ENCODE peak calls at places on chromosome 22, in seven cellular contexts. H, O, T, V, W, Z and C are unnamed samples.

GRCh38 chr22:49214976-49215375 is 612.7 kb downstream of the BRD1 start:
- DNase-seq in H (no peak), O (no peak), T (no peak), V (no peak), W (no peak), Z (no peak), C (no peak)

GRCh38 chr22:26846645-26847044 is 189.3 kb downstream of the MIAT start:
- DNase-seq in H (peak), O (peak), T (no peak), V (no peak), W (no peak), Z (no peak), C (no peak)

GRCh38 chr22:37222440-37222971 is 10.2 kb upstream of the SSTR3 start:
- DNase-seq in H (peak), O (no peak), T (no peak), V (no peak), W (no peak), Z (no peak), C (no peak)

GRCh38 chr22:45757068-45757467 is 85.4 kb downstream of the ATXN10 start:
- DNase-seq in H (no peak), O (no peak), T (no peak), V (no peak), W (no peak), Z (peak), C (peak)

GRCh38 chr22:38951734-38952133 is 5.7 kb upstream of the APOBEC3A start:
- DNase-seq in H (no peak), O (no peak), T (no peak), V (no peak), W (no peak), Z (no peak), C (no peak)

GRCh38 chr22:46290843-46291785 is 5.6 kb upstream of the GTSE1 start:
- DNase-seq in H (no peak), O (no peak), T (no peak), V (no peak), W (no peak), Z (no peak), C (no peak)

GRCh38 chr22:36329217-36330078 is 58.3 kb downstream of the MYH9 start:
- DNase-seq in H (peak), O (peak), T (peak), V (peak), W (peak), Z (peak), C (peak)

GRCh38 chr22:39947488-39948216 is 12.5 kb upstream of the TMA7B start:
- DNase-seq in H (no peak), O (no peak), T (no peak), V (no peak), W (no peak), Z (no peak), C (no peak)

GRCh38 chr22:47442821-47443220 is 680.4 kb downstream of the TBC1D22A start:
- DNase-seq in H (no peak), O (no peak), T (no peak), V (no peak), W (no peak), Z (no peak), C (no peak)

GRCh38 chr22:18103527-18104269 is 6.9 kb upstream of the TUBA8 start:
- DNase-seq in H (peak), O (no peak), T (no peak), V (peak), W (no peak), Z (no peak), C (no peak)

GRCh38 chr22:46617250-46618103 is 2.7 kb upstream of the GRAMD4 start:
- DNase-seq in H (no peak), O (no peak), T (no peak), V (no peak), W (no peak), Z (peak), C (no peak)

GRCh38 chr22:46738642-46738960 is 549 bp upstream of the CERK start:
- DNase-seq in H (no peak), O (no peak), T (no peak), V (no peak), W (no peak), Z (no peak), C (no peak)

GRCh38 chr22:36156515-36157419 is 3.8 kb downstream of the APOL3 start:
- DNase-seq in H (peak), O (peak), T (no peak), V (peak), W (peak), Z (peak), C (peak)

GRCh38 chr22:26550498-26551033 is 38.3 kb upstream of the TFIP11 start:
- DNase-seq in H (no peak), O (peak), T (no peak), V (no peak), W (no peak), Z (peak), C (no peak)

GRCh38 chr22:19058713-19059451 is 63.3 kb downstream of the DGCR2 start:
- DNase-seq in H (no peak), O (no peak), T (no peak), V (no peak), W (no peak), Z (no peak), C (no peak)

GRCh38 chr22:44181033-44181911 is 547 bp downstream of the PARVG start:
- DNase-seq in H (peak), O (peak), T (peak), V (peak), W (no peak), Z (no peak), C (no peak)

GRCh38 chr22:22916215-22916951 is 28.8 kb downstream of the IGLL5 start:
- DNase-seq in H (no peak), O (no peak), T (peak), V (no peak), W (no peak), Z (no peak), C (no peak)

GRCh38 chr22:46040471-46041465 is 63.8 kb upstream of the WNT7B start:
- DNase-seq in H (no peak), O (peak), T (no peak), V (no peak), W (no peak), Z (no peak), C (no peak)

GRCh38 chr22:41021039-41021654 is 70.0 kb downstream of the RBX1 start:
- DNase-seq in H (peak), O (no peak), T (peak), V (no peak), W (no peak), Z (no peak), C (peak)

GRCh38 chr22:37283393-37283937 is 1.2 kb downstream of the CYTH4 start:
- DNase-seq in H (no peak), O (no peak), T (no peak), V (peak), W (no peak), Z (no peak), C (no peak)

GRCh38 chr22:22342697-22343602 is 98.4 kb downstream of the VPREB1 start:
- DNase-seq in H (peak), O (peak), T (peak), V (peak), W (peak), Z (peak), C (peak)

GRCh38 chr22:44578115-44578457 is 80.1 kb upstream of the RTL6 start:
- DNase-seq in H (no peak), O (no peak), T (no peak), V (no peak), W (no peak), Z (no peak), C (no peak)

GRCh38 chr22:32533265-32534068 is 58.9 kb downstream of the FBXO7 start:
- DNase-seq in H (no peak), O (peak), T (no peak), V (no peak), W (no peak), Z (peak), C (no peak)

GRCh38 chr22:38034278-38034882 is 22.8 kb upstream of the PICK1 start:
- DNase-seq in H (peak), O (peak), T (peak), V (no peak), W (no peak), Z (peak), C (no peak)

GRCh38 chr22:46179748-46180147 is 29.4 kb downstream of the PPARA start:
- DNase-seq in H (no peak), O (no peak), T (no peak), V (no peak), W (no peak), Z (no peak), C (no peak)

GRCh38 chr22:35220221-35220620 is 37.1 kb upstream of the HMGXB4 start:
- DNase-seq in H (no peak), O (peak), T (no peak), V (no peak), W (no peak), Z (no peak), C (no peak)

GRCh38 chr22:36385491-36386350 is 2.0 kb downstream of the MYH9 start:
- DNase-seq in H (peak), O (no peak), T (peak), V (peak), W (no peak), Z (peak), C (no peak)

GRCh38 chr22:42719656-42720262 is 911 bp downstream of the A4GALT start:
- DNase-seq in H (peak), O (no peak), T (no peak), V (no peak), W (no peak), Z (no peak), C (peak)

GRCh38 chr22:31603081-31603525 is 58.9 kb downstream of the PISD start:
- DNase-seq in H (no peak), O (no peak), T (no peak), V (no peak), W (no peak), Z (no peak), C (no peak)

GRCh38 chr22:23183107-23183698 is 2.9 kb downstream of the BCR start:
- DNase-seq in H (no peak), O (peak), T (peak), V (no peak), W (no peak), Z (peak), C (peak)